ENCODE peak calls at places on chromosomes 3 and 15, in five cellular contexts. E is NT2/D1, G is small intestine, N is fibroblast of lung, P is transverse colon. V is an unnamed sample. For H3K4me1, the result is how much of the 10 kb centered on the place peaks cover.

GRCh38 chr3:29513236-29513635 is 232.4 kb downstream of the RBMS3 start:
- DNase-seq in E (no peak), G (no peak), N (no peak), P (no peak), V (no peak)

GRCh38 chr15:57390583-57390982 is 14.3 kb downstream of the CGNL1 start:
- DNase-seq in E (no peak), G (no peak), N (no peak), P (no peak), V (no peak)

GRCh38 chr3:181623924-181624694 is 87.6 kb upstream of the SOX2 start:
- DNase-seq in E (no peak), G (no peak), N (no peak), P (no peak), V (no peak)

GRCh38 chr3:190318666-190319065 is 3.6 kb downstream of the CLDN1 start:
- DNase-seq in E (no peak), G (no peak), N (no peak), P (no peak), V (no peak)

GRCh38 chr3:64039972-64040733 is 16.9 kb upstream of the PSMD6 start:
- DNase-seq in E (no peak), G (no peak), N (no peak), P (no peak), V (no peak)

GRCh38 chr15:50905055-50905454 is 3.4 kb upstream of the AP4E1 start:
- DNase-seq in E (no peak), G (no peak), N (no peak), P (no peak), V (no peak)

GRCh38 chr3:180457238-180457637 is 144.7 kb upstream of the TTC14 start:
- DNase-seq in E (no peak), G (no peak), N (no peak), P (no peak), V (no peak)

GRCh38 chr3:168124791-168125190 is 29.1 kb upstream of the GOLIM4 start:
- DNase-seq in E (no peak), G (peak), N (no peak), P (no peak), V (no peak)

GRCh38 chr15:99961011-99961441 is 227.8 kb upstream of the LYSMD4 start:
- DNase-seq in E (no peak), G (no peak), N (no peak), P (no peak), V (no peak)

GRCh38 chr3:54853573-54854404 is 74.1 kb downstream of the LRTM1 start:
- DNase-seq in E (peak), G (peak), N (peak), P (peak), V (peak)

GRCh38 chr15:48645558-48646330 is at the start of gene FBN1:
- DNase-seq in E (peak), G (peak), N (peak), P (peak), V (peak)

GRCh38 chr15:89105147-89105546 is 16.9 kb downstream of the ABHD2 start:
- DNase-seq in E (no peak), G (no peak), N (peak), P (no peak), V (no peak)

GRCh38 chr3:45010718-45011355 is 15.3 kb upstream of the CLEC3B start:
- DNase-seq in E (no peak), G (no peak), N (peak), P (no peak), V (no peak)

GRCh38 chr15:71781179-71781964 is 29.0 kb upstream of the NR2E3 start:
- DNase-seq in E (no peak), G (no peak), N (no peak), P (no peak), V (no peak)

GRCh38 chr3:106728315-106728821 is 648.9 kb upstream of the CCDC54 start:
- DNase-seq in E (no peak), G (no peak), N (peak), P (no peak), V (no peak)

GRCh38 chr3:29745237-29745870 is 464.5 kb downstream of the RBMS3 start:
- DNase-seq in E (no peak), G (no peak), N (no peak), P (no peak), V (no peak)

GRCh38 chr15:73908030-73908821 is 18.0 kb upstream of the LOXL1 start:
- DNase-seq in E (peak), G (peak), N (peak), P (peak), V (peak)

GRCh38 chr3:128524374-128525299 is 31.6 kb upstream of the GATA2 start:
- DNase-seq in E (no peak), G (no peak), N (no peak), P (no peak), V (no peak)

GRCh38 chr3:45968706-45969105 is 25.4 kb downstream of the CXCR6 start:
- DNase-seq in E (peak), G (no peak), N (peak), P (no peak), V (no peak)

GRCh38 chr3:155712008-155712407 is 32.9 kb downstream of the PLCH1 start:
- DNase-seq in E (no peak), G (no peak), N (no peak), P (no peak), V (no peak)

GRCh38 chr15:83695246-83695645 is 41.3 kb downstream of the ADAMTSL3 start:
- DNase-seq in E (no peak), G (no peak), N (no peak), P (no peak), V (no peak)

GRCh38 chr3:15064835-15065549 is at the start of gene MRPS25:
- DNase-seq in E (peak), G (peak), N (peak), P (peak), V (peak)

GRCh38 chr3:38608086-38608775 is 41.3 kb downstream of the SCN5A start:
- DNase-seq in E (no peak), G (no peak), N (no peak), P (no peak), V (no peak)

GRCh38 chr3:132722165-132723023 is at the start of gene NPHP3:
- DNase-seq in E (peak), G (peak), N (peak), P (peak), V (peak)

GRCh38 chr15:34793901-34794300 is 1.4 kb downstream of the ACTC1 start:
- DNase-seq in E (no peak), G (no peak), N (no peak), P (no peak), V (no peak)

GRCh38 chr3:112078125-112079083 is 7.8 kb upstream of the C3orf52 start:
- DNase-seq in E (no peak), G (no peak), N (no peak), P (no peak), V (no peak)

GRCh38 chr15:42088801-42089640 is 5.3 kb downstream of the PLA2G4D start:
- DNase-seq in E (no peak), G (peak), N (no peak), P (peak), V (no peak)

GRCh38 chr15:59892995-59893394 is 111.1 kb upstream of the FOXB1 start:
- DNase-seq in E (no peak), G (no peak), N (no peak), P (no peak), V (no peak)

GRCh38 chr3:56415672-56416071 is 52.6 kb downstream of the ERC2 start:
- DNase-seq in E (no peak), G (no peak), N (no peak), P (no peak), V (no peak)

GRCh38 chr3:42489116-42489936 is 13.1 kb upstream of the VIPR1 start:
- DNase-seq in E (no peak), G (no peak), N (no peak), P (no peak), V (no peak)

GRCh38 chr15:31083394-31083790 is 18.1 kb downstream of the TRPM1 start:
- DNase-seq in E (no peak), G (no peak), N (no peak), P (peak), V (peak)
- H3K4me1 ChIP-seq in E (under half), G (under half), N (under half), P (under half), V (under half)

GRCh38 chr15:96274087-96274440 is 56.4 kb upstream of the NR2F2 start:
- DNase-seq in E (no peak), G (no peak), N (no peak), P (no peak), V (no peak)

GRCh38 chr15:96270581-96271172 is 59.8 kb upstream of the NR2F2 start:
- DNase-seq in E (no peak), G (peak), N (peak), P (no peak), V (no peak)

GRCh38 chr15:96274698-96275097 is 55.8 kb upstream of the NR2F2 start:
- DNase-seq in E (no peak), G (no peak), N (no peak), P (no peak), V (no peak)

GRCh38 chr15:96273317-96274086 is 57.0 kb upstream of the NR2F2 start:
- DNase-seq in E (no peak), G (no peak), N (peak), P (no peak), V (no peak)

DNA sequence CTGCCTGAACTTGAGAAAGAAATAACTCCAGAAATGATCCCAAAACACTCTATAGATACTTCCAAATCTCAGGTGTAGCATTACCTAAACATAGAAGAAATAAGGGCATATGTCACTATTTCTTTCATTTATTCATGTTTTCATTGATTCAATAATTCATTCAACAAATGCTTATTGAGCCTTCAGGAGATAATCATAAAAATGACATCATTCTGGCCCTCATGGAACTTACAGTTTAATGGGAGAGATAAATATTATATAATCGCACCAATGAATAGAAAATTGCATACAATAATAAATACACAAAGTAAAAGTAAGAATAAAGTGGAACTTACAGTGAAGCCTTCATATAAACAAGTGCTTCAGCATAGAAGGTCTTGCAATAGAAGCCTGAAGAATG is 58.1 kb upstream of the NR2F2 start:
- DNase-seq in E (no peak), G (no peak), N (no peak), P (no peak), V (no peak)
- H3K4me3 ChIP-seq in E (no peak), G (no peak), N (no peak), P (no peak), V (no peak)

GRCh38 chr15:40637221-40637745 is 43.2 kb downstream of the KNL1 start:
- DNase-seq in E (no peak), G (no peak), N (no peak), P (no peak), V (no peak)
- H3K4me1 ChIP-seq in E (under half), G (under half), N (under half), P (under half), V (under half)

DNA sequence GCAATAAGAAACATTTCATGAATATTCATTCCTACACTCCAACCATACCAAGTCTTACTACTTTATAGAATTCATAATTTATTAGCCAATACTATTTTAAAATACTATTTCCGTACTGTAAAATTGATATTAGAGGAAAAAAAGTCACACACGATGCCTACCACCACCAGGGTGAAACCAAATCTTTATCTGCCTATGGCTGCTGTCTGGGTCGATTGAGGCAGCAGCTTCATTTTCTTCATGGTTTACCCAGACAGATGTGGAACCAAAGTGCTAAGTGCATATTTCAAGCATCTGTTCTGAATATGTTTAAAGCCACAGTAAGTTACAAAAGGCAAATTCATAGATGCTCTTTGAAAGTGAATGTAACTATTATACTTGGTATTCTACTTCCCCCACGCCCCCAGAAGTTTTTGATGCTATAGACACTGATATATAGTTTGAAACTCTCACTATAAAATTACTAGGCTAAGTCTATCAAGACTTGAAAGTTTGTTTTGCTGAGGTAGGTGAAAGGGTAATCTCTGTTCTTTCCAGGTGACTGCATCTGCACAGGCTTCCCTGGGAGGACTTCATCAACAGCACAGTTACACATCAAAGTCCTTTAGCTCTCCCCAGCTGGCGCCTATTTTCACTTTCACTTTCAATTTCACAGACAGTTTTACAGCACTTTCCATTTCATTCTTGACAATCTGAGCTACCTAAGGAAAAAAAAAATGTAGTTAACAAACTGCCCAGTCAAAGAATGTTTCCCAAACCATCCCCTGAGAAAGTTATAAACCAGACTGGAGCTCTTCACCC is 113.9 kb downstream of the POLQ start:
- DNase-seq in E (no peak), G (peak), N (peak), P (peak), V (no peak)
- H3K4me3 ChIP-seq in E (no peak), G (no peak), N (peak), P (no peak), V (no peak)

GRCh38 chr15:77504310-77504709 is 83.6 kb downstream of the HMG20A start:
- DNase-seq in E (no peak), G (peak), N (no peak), P (peak), V (peak)

GRCh38 chr15:77503764-77504163 is 83.1 kb downstream of the HMG20A start:
- DNase-seq in E (no peak), G (no peak), N (no peak), P (no peak), V (no peak)

GRCh38 chr15:77505556-77505955 is 84.9 kb downstream of the HMG20A start:
- DNase-seq in E (no peak), G (no peak), N (no peak), P (no peak), V (no peak)

GRCh38 chr15:77503240-77503639 is 82.6 kb downstream of the HMG20A start:
- DNase-seq in E (no peak), G (no peak), N (no peak), P (no peak), V (no peak)

GRCh38 chr15:77504871-77505270 is 84.2 kb downstream of the HMG20A start:
- DNase-seq in E (no peak), G (no peak), N (no peak), P (no peak), V (no peak)
- H3K4me1 ChIP-seq in E (under half), G (under half), N (under half), P (under half), V (under half)